ENCODE peak calls at places on chromosome 11, in eight cellular contexts. U is OCI-LY7, O is neuronal stem cell, D is astrocyte, Q is GM23248, W is IMR-90, I is neural progenitor cell, K is PC-3. T is an unnamed sample.
A peak's percentile ranks its signal among the peaks of the same experiment; 100 is the strongest.

GRCh38 chr11:76190376-76190775 is 15.9 kb downstream of the WNT11 start:
- DNase-seq in U (no peak), O (no peak), D (peak; percentile 27), K (no peak), Q (no peak), I (no peak), W (peak; percentile 28), T (peak; percentile 61)

GRCh38 chr11:6991227-6991626 is 28.9 kb downstream of the ZNF214 start:
- DNase-seq in Q (no peak), K (no peak), D (no peak), U (no peak), O (no peak), I (peak; percentile 5), W (no peak), T (no peak)

GRCh38 chr11:46381046-46381835 is at the start of gene MDK:
- DNase-seq in K (no peak), W (no peak), O (peak; percentile 75), D (no peak), I (peak; percentile 91), U (no peak), Q (peak; percentile 61), T (peak; percentile 85)

GRCh38 chr11:6604081-6604626 is 580 bp downstream of the ILK start:
- DNase-seq in U (peak; percentile 84), O (peak; percentile 43), D (peak; percentile 46), I (peak; percentile 67), K (peak; percentile 37), W (peak; percentile 70), Q (peak; percentile 82), T (peak; percentile 79)

GRCh38 chr11:74069146-74070046 is 60.5 kb upstream of the UCP3 start:
- DNase-seq in D (no peak), U (no peak), O (no peak), Q (peak; percentile 48), I (no peak), W (peak; percentile 41), K (peak; percentile 95), T (peak; percentile 13)

GRCh38 chr11:36372101-36372767 is 76.1 kb downstream of the PRR5L start:
- DNase-seq in I (no peak), D (peak; percentile 96), W (peak; percentile 81), U (no peak), O (no peak), Q (peak; percentile 84), K (peak; percentile 66), T (no peak)

GRCh38 chr11:65958774-65959420 is 2.6 kb upstream of the SART1 start:
- DNase-seq in O (no peak), D (no peak), U (no peak), K (no peak), Q (no peak), I (no peak), W (no peak), T (no peak)

GRCh38 chr11:128502736-128503135 is 84.6 kb downstream of the ETS1 start:
- DNase-seq in I (no peak), U (no peak), Q (peak; percentile 93), O (no peak), K (peak; percentile 49), W (peak; percentile 96), D (peak; percentile 94), T (peak; percentile 64)

GRCh38 chr11:113974741-113975470 is at the start of gene HTR3A:
- DNase-seq in K (peak; percentile 52), Q (no peak), W (no peak), U (no peak), D (no peak), O (peak; percentile 49), I (peak; percentile 78), T (peak; percentile 78)

GRCh38 chr11:61923166-61924015 is 6.0 kb upstream of the RAB3IL1 start:
- DNase-seq in O (no peak), K (no peak), D (peak; percentile 33), U (no peak), Q (peak; percentile 72), W (peak; percentile 63), I (peak; percentile 74), T (peak; percentile 94)

GRCh38 chr11:111676878-111677585 is 74.8 kb downstream of the SIK2 start:
- DNase-seq in O (no peak), D (peak; percentile 47), K (peak; percentile 72), I (no peak), Q (peak; percentile 73), W (peak; percentile 43), U (no peak), T (no peak)

DNA sequence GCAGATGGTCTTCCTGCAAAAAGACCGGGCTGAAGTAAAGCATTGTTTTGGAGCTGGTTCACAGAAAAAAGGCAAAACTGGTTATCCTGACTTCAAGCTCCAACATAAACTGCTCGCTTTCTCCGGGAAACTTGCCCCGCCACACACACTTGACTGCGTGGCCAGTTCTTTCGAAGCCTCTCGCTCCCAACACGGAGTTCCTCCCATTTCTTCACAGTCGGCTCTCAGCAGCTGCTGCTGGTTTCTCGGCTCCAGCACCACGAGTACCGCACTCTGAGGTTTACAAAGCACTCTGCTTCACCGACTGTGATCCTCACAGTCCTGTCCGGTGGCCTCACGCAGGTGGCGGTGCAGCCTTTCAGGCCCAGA is 246 bp downstream of the CHEK1 start:
- DNase-seq in W (no peak), I (no peak), K (no peak), Q (no peak), D (no peak), U (no peak), O (no peak), T (no peak)
- H2AFZ ChIP-seq in W (peak overlapping the region; percentile 98), I (peak overlapping the region; percentile 95), K (peak overlapping the region; percentile 81), Q (peak overlapping the region; percentile 93), D (peak overlapping the region; percentile 89), U (peak overlapping the region; percentile 70), O (peak overlapping the region; percentile 95), T (peak overlapping the region; percentile 80)

GRCh38 chr11:107857550-107858216 is 904 bp downstream of the SLC35F2 start:
- DNase-seq in U (no peak), I (no peak), Q (peak; percentile 34), O (no peak), K (no peak), W (peak; percentile 41), D (no peak), T (no peak)
- H2AFZ ChIP-seq in U (peak overlapping the region; percentile 98), I (peak overlapping the region; percentile 96), Q (peak overlapping the region; percentile 88), O (peak overlapping the region; percentile 99), K (peak overlapping the region; percentile 78), W (peak overlapping the region; percentile 90), D (peak overlapping the region; percentile 98), T (peak overlapping the region; percentile 46)

GRCh38 chr11:98230678-98231077 is 790.1 kb upstream of the CNTN5 start:
- DNase-seq in U (no peak), D (no peak), W (no peak), I (no peak), K (no peak), Q (no peak), O (no peak), T (no peak)
- H2AFZ ChIP-seq in U (no peak overlapping the region), D (no peak overlapping the region), W (no peak overlapping the region), I (no peak overlapping the region), K (no peak overlapping the region), Q (no peak overlapping the region), O (no peak overlapping the region), T (no peak overlapping the region)

DNA sequence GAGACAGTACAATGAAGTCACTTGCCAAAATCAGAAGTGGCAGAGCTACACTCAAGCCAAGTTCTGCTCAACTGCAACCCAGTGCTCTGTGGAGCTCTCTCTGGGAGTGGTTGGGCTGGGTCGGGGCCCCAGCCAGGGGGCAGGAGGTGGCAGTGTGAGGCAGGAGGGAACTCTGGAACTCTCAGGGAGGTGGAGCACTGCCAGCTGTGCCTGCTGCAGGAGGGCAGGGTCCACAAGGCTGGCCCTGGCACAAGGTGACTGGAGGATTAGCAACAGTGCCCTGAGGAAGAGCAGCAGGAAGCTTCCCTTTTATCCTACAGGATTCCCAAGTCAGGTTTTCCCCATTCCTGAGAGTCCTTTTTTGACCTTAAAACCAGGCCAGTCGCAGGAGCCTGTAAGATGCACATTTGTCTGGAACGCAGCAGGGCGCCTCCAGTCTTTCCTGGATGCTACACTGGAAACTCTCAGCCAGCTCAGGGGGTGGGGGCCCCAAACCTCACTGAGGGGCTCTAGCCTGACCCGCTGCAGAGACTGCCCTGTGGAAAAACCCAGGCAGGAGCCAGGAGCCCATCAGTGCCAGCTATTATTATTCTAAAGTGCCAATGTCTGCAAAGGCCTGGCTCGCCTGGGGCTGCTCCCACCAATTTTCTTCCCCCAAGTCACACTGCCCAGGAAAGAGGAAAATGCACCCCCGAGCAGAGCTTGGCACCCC is 31.8 kb downstream of the DKK3 start:
- DNase-seq in U (no peak), Q (peak; percentile 31), W (no peak), O (no peak), K (peak; percentile 54), D (no peak), I (no peak), T (no peak)
- H2AFZ ChIP-seq in U (no peak overlapping the region), Q (no peak overlapping the region), W (peak overlapping the region; percentile 44), O (no peak overlapping the region), K (peak overlapping the region; percentile 25), D (no peak overlapping the region), I (no peak overlapping the region), T (no peak overlapping the region)

DNA sequence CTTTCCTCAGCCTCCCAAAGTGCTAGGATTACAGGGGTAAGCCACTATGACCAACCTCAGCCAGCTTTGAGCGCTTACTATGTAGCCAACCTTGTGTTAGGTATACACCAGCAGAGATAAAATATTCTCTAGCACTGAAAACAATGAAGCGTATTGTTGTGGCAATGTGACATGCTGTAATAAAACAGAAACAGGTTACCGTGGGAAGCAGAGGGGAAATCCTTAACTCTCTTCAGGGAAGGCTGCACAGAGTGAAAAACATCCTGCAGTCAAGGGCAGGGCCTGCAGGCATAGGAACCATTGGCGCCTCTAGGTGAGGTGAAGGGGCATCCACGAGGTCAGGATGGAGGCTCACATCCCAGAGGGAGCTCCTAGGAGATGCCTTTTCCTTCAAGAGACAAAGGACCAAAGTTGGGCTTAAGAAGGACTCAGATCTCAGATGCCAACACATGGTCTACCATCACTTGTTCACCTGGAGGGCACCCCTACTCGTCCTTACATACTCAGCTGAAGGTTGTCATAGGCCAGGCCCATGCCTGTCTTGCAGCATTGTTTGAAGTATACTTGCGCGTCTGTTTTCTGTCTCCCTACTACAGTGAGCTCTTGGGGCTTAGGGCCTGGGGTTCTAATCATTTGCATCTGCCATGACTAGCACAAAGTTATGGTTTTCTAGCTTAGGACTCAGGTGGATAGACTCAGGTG is 7.9 kb downstream of the POLD4 start:
- DNase-seq in I (no peak), U (no peak), W (no peak), Q (no peak), O (no peak), K (peak; percentile 74), D (no peak), T (no peak)
- H2AFZ ChIP-seq in I (no peak overlapping the region), U (peak overlapping the region; percentile 1), W (no peak overlapping the region), Q (no peak overlapping the region), O (peak overlapping the region; percentile 49), K (peak overlapping the region; percentile 56), D (no peak overlapping the region), T (no peak overlapping the region)

DNA sequence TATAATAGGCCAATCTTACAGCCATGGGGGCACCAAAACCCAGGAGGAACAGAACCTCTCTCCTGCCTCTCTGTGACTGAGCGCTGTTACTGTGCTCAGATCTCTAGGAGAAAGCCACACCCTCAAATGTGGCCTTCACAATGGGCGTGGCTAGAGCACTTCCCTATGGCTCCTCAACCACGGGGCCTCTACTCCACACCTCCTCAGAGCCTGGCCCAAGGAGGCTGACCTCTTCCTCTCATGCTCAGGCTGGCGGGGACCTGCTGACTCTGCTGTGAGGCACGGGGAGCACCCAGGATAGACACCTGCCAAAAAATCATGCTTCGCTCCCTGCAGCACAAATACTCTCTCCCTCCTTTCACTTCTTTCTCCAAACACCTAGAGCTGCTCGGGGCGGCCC is 41.0 kb downstream of the C11orf58 start:
- DNase-seq in U (no peak), K (no peak), O (no peak), D (no peak), I (no peak), Q (no peak), W (no peak), T (no peak)
- H2AFZ ChIP-seq in U (no peak overlapping the region), K (no peak overlapping the region), O (no peak overlapping the region), D (no peak overlapping the region), I (no peak overlapping the region), Q (no peak overlapping the region), W (peak overlapping the region; percentile 67), T (no peak overlapping the region)